ENCODE peak calls at places on chromosome X, in seven cellular contexts. I, V, O, R, A, S and Y are unnamed samples.

GRCh38 chrX:41009816-41010187 is 75.4 kb upstream of the USP9X start:
- DNase-seq in I (no peak), V (no peak), O (no peak), R (no peak), A (no peak), S (no peak), Y (no peak)

GRCh38 chrX:153474718-153475117 is 4.3 kb upstream of the HAUS7 start:
- DNase-seq in I (peak), V (peak), O (peak), R (peak), A (no peak), S (peak), Y (peak)

GRCh38 chrX:136497556-136498048 is at the start of gene HTATSF1:
- DNase-seq in I (no peak), V (no peak), O (no peak), R (no peak), A (peak), S (no peak), Y (no peak)

GRCh38 chrX:130280901-130281300 is 12.2 kb upstream of the ZNF280C start:
- DNase-seq in I (no peak), V (no peak), O (no peak), R (no peak), A (no peak), S (no peak), Y (no peak)

GRCh38 chrX:78029663-78030062 is 60.2 kb upstream of the PGAM4 start:
- DNase-seq in I (no peak), V (no peak), O (peak), R (peak), A (peak), S (peak), Y (peak)

GRCh38 chrX:78796916-78797315 is 49.4 kb downstream of the LPAR4 start:
- DNase-seq in I (no peak), V (no peak), O (no peak), R (no peak), A (no peak), S (no peak), Y (no peak)

GRCh38 chrX:68183612-68184214 is 249.6 kb downstream of the OPHN1 start:
- DNase-seq in I (no peak), V (peak), O (peak), R (peak), A (no peak), S (peak), Y (peak)

GRCh38 chrX:97126020-97126419 is 242.3 kb downstream of the RPA4 start:
- DNase-seq in I (no peak), V (no peak), O (peak), R (peak), A (no peak), S (peak), Y (peak)

GRCh38 chrX:21838937-21839333 is 482 bp upstream of the MBTPS2 start:
- DNase-seq in I (no peak), V (no peak), O (peak), R (peak), A (no peak), S (peak), Y (peak)

GRCh38 chrX:137988470-137988869 is 422.5 kb downstream of the ZIC3 start:
- DNase-seq in I (no peak), V (no peak), O (no peak), R (no peak), A (no peak), S (no peak), Y (no peak)

GRCh38 chrX:138986235-138986634 is 274.7 kb upstream of the FGF13 start:
- DNase-seq in I (no peak), V (no peak), O (no peak), R (no peak), A (no peak), S (peak), Y (peak)

GRCh38 chrX:24760601-24761000 is 66.9 kb downstream of the POLA1 start:
- DNase-seq in I (no peak), V (no peak), O (peak), R (peak), A (no peak), S (peak), Y (peak)